ENCODE peak calls at places on chromosome 18, in five cellular contexts. D, W, R, A and Z are unnamed samples.

GRCh38 chr18:72720116-72720515 is 147.7 kb downstream of the NETO1 start:
- DNase-seq in D (no peak), W (no peak), R (no peak), A (no peak), Z (no peak)

GRCh38 chr18:28903366-28903765 is 726.4 kb upstream of the CDH2 start:
- DNase-seq in D (no peak), W (no peak), R (no peak), A (no peak), Z (no peak)

GRCh38 chr18:60978338-60978737 is 354.9 kb upstream of the CDH20 start:
- DNase-seq in D (no peak), W (no peak), R (peak; percentile 93), A (no peak), Z (no peak)

GRCh38 chr18:63365909-63366269 is 1.1 kb downstream of the KDSR start:
- DNase-seq in D (no peak), W (no peak), R (no peak), A (no peak), Z (no peak)

GRCh38 chr18:46629356-46629755 is 27.7 kb downstream of the LOXHD1 start:
- DNase-seq in D (no peak), W (no peak), R (no peak), A (no peak), Z (no peak)

GRCh38 chr18:66616523-66616983 is 12.7 kb upstream of the CDH19 start:
- DNase-seq in D (no peak), W (no peak), R (peak; percentile 19), A (no peak), Z (no peak)

GRCh38 chr18:51751901-51752300 is 554.4 kb upstream of the MEX3C start:
- DNase-seq in D (no peak), W (no peak), R (no peak), A (no peak), Z (no peak)

GRCh38 chr18:75378674-75379315 is 48.7 kb downstream of the SMIM21 start:
- DNase-seq in D (no peak), W (no peak), R (no peak), A (no peak), Z (no peak)

GRCh38 chr18:7177131-7177744 is 53.7 kb upstream of the LRRC30 start:
- DNase-seq in D (no peak), W (no peak), R (peak; percentile 49), A (peak; percentile 72), Z (peak; percentile 74)

GRCh38 chr18:35409921-35410320 is 32.8 kb upstream of the ZNF396 start:
- DNase-seq in D (no peak), W (no peak), R (no peak), A (no peak), Z (no peak)

GRCh38 chr18:78855188-78855587 is 124.4 kb upstream of the SALL3 start:
- DNase-seq in D (no peak), W (no peak), R (no peak), A (no peak), Z (no peak)

GRCh38 chr18:6414118-6414722 is 491 bp downstream of the L3MBTL4 start:
- DNase-seq in D (no peak), W (peak; percentile 54), R (no peak), A (peak; percentile 65), Z (peak; percentile 80)

GRCh38 chr18:75100832-75101630 is 107.9 kb downstream of the PTGR3 start:
- DNase-seq in D (no peak), W (no peak), R (no peak), A (no peak), Z (no peak)

GRCh38 chr18:74284501-74285004 is 7.2 kb downstream of the CYB5A start:
- DNase-seq in D (no peak), W (no peak), R (peak; percentile 27), A (peak; percentile 67), Z (peak; percentile 79)

GRCh38 chr18:8798996-8799395 is 93.6 kb downstream of the MTCL1 start:
- DNase-seq in D (no peak), W (peak; percentile 35), R (no peak), A (no peak), Z (no peak)

GRCh38 chr18:10045296-10045891 is 131.6 kb downstream of the VAPA start:
- DNase-seq in D (no peak), W (no peak), R (no peak), A (peak; percentile 16), Z (peak; percentile 78)

GRCh38 chr18:6328624-6329016 is 86.1 kb downstream of the L3MBTL4 start:
- DNase-seq in D (no peak), W (peak; percentile 48), R (no peak), A (no peak), Z (no peak)

GRCh38 chr18:70363861-70364260 is 75.0 kb downstream of the SOCS6 start:
- DNase-seq in D (no peak), W (no peak), R (peak; percentile 56), A (no peak), Z (no peak)

GRCh38 chr18:39491408-39491807 is 1925.8 kb upstream of the CELF4 start:
- DNase-seq in D (no peak), W (no peak), R (no peak), A (no peak), Z (no peak)

GRCh38 chr18:79200546-79201268 is 131.5 kb downstream of the ATP9B start:
- DNase-seq in D (peak; percentile 71), W (peak; percentile 46), R (peak; percentile 9), A (peak; percentile 37), Z (peak; percentile 82)

GRCh38 chr18:57806891-57807280 is 3.8 kb upstream of the ATP8B1 start:
- DNase-seq in D (no peak), W (no peak), R (peak; percentile 80), A (no peak), Z (no peak)

GRCh38 chr18:54528942-54529376 is 62.1 kb upstream of the DYNAP start:
- DNase-seq in D (no peak), W (no peak), R (no peak), A (no peak), Z (no peak)

GRCh38 chr18:69220529-69220928 is 180.2 kb upstream of the DOK6 start:
- DNase-seq in D (no peak), W (no peak), R (no peak), A (no peak), Z (no peak)

GRCh38 chr18:8848541-8848940 is 143.2 kb downstream of the MTCL1 start:
- DNase-seq in D (no peak), W (no peak), R (no peak), A (no peak), Z (no peak)

GRCh38 chr18:64330161-64330560 is 181.3 kb upstream of the LINC00305 start:
- DNase-seq in D (no peak), W (no peak), R (peak; percentile 26), A (no peak), Z (no peak)

GRCh38 chr18:79857082-79857661 is 59.4 kb downstream of the KCNG2 start:
- DNase-seq in D (no peak), W (no peak), R (no peak), A (no peak), Z (no peak)

GRCh38 chr18:48727685-48728084 is 188.9 kb downstream of the CTIF start:
- DNase-seq in D (no peak), W (no peak), R (no peak), A (peak; percentile 45), Z (no peak)

GRCh38 chr18:11324956-11325873 is 175.8 kb upstream of the PIEZO2 start:
- DNase-seq in D (no peak), W (no peak), R (no peak), A (no peak), Z (no peak)

GRCh38 chr18:74268933-74269620 is 22.7 kb downstream of the CYB5A start:
- DNase-seq in D (no peak), W (no peak), R (no peak), A (no peak), Z (no peak)

GRCh38 chr18:44973282-44973681 is 292.6 kb downstream of the SETBP1 start:
- DNase-seq in D (no peak), W (no peak), R (peak; percentile 6), A (no peak), Z (no peak)

GRCh38 chr18:963276-963675 is 58.6 kb downstream of the ADCYAP1 start:
- DNase-seq in D (no peak), W (no peak), R (no peak), A (no peak), Z (no peak)

DNA sequence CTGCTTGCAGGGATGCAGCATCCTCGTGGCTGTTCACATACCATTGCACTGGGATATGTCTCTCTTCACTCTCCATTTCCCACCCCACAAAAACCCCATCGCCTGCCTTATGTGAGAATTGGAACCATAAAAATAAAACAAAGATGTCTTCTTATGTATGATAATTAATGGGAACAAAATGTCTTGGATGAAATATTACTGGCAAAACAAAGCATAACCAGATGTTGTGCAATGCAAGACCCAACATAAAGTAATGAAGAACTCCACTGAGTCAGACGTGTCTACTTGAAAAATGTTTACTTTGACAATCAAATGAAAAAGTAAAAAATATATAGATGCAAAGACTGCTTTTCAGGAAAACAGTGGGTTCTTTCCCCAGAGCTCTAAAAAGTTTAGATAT is 611.3 kb upstream of the SYT4 start:
- DNase-seq in D (no peak), W (no peak), R (no peak), A (no peak), Z (no peak)
- H3K4me3 ChIP-seq in D (no peak overlapping the region), W (no peak overlapping the region), R (no peak overlapping the region), A (no peak overlapping the region), Z (no peak overlapping the region)

GRCh38 chr18:26271917-26272549 is 45.8 kb downstream of the TAF4B start:
- DNase-seq in D (no peak), W (no peak), R (no peak), A (no peak), Z (no peak)

GRCh38 chr18:26279428-26279827 is 53.2 kb downstream of the TAF4B start:
- DNase-seq in D (no peak), W (no peak), R (no peak), A (no peak), Z (no peak)

DNA sequence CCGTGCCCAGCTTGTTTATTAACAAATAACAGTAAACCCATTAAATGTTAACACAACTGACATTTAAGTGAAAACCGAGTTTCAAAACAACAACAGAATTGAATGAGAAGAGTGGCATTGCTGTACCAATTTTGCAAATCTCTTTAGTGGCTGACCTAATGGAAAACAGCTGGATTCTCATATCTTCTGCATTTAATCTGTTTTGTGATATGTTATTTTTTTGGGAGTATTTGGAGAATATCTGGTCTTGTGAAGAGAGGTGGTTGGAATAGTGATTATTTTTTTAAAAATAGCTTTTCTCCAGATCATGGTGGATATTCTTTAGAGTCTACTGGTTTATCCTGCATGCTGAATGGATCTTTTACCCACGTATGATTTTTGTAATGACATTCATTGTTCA is 51.1 kb downstream of the TAF4B start:
- DNase-seq in D (no peak), W (no peak), R (no peak), A (no peak), Z (no peak)
- TF ChIP-seq CTCF in D (no peak), W (no peak), R (no peak), A (no peak), Z (no peak)

GRCh38 chr18:32468147-32468845 is 2.4 kb downstream of the GAREM1 start:
- DNase-seq in D (no peak), W (no peak), R (no peak), A (no peak), Z (no peak)
- H3K4me3 ChIP-seq in D (peak overlapping the region; percentile 87), W (peak overlapping the region; percentile 74), R (no peak overlapping the region), A (no peak overlapping the region), Z (peak overlapping the region; percentile 82)

GRCh38 chr18:76529433-76529811 is 34.4 kb upstream of the ZNF516 start:
- DNase-seq in D (no peak), W (no peak), R (no peak), A (no peak), Z (no peak)

GRCh38 chr18:76530846-76531245 is 35.8 kb upstream of the ZNF516 start:
- DNase-seq in D (no peak), W (no peak), R (no peak), A (no peak), Z (no peak)

GRCh38 chr18:76530391-76530790 is 35.3 kb upstream of the ZNF516 start:
- DNase-seq in D (no peak), W (no peak), R (no peak), A (no peak), Z (no peak)

GRCh38 chr18:76524900-76525698 is 30.1 kb upstream of the ZNF516 start:
- DNase-seq in D (no peak), W (no peak), R (no peak), A (peak; percentile 76), Z (no peak)

GRCh38 chr18:76528477-76529432 is 33.7 kb upstream of the ZNF516 start:
- DNase-seq in D (no peak), W (peak; percentile 45), R (no peak), A (peak; percentile 75), Z (peak; percentile 82)
- TF ChIP-seq CTCF in D (no peak), W (no peak), R (no peak), A (no peak), Z (no peak)